ENCODE peak calls at places on chromosomes 4 and X, in seven cellular contexts. R is endothelial cell, Q is left ventricle myocardium inferior, X is HCT116, P is stomach, Y is kidney epithelial cell, M is fibroblast of lung. E is an unnamed sample.

GRCh38 chr4:7753931-7754465 is 185.7 kb downstream of the AFAP1 start:
- DNase-seq in R (no peak), Y (no peak), M (no peak), Q (no peak), X (no peak), P (no peak), E (no peak)

GRCh38 chr4:87209696-87210095 is 10.7 kb downstream of the KLHL8 start:
- DNase-seq in P (peak), M (no peak), Q (peak), R (no peak), Y (no peak), X (no peak), E (peak)

GRCh38 chrX:75061701-75062100 is 94.4 kb downstream of the ABCB7 start:
- DNase-seq in P (no peak), X (no peak), R (no peak), Y (no peak), M (no peak), Q (no peak), E (no peak)

GRCh38 chr4:169033660-169034059 is 23.6 kb upstream of the CBR4 start:
- DNase-seq in P (no peak), Y (no peak), Q (no peak), X (peak), R (no peak), M (no peak), E (no peak)

GRCh38 chr4:86970447-86971354 is 35.9 kb downstream of the AFF1 start:
- DNase-seq in M (no peak), Q (no peak), Y (no peak), X (no peak), R (no peak), P (no peak), E (no peak)

GRCh38 chr4:14862881-14863280 is 139.4 kb upstream of the CPEB2 start:
- DNase-seq in R (no peak), Q (peak), X (no peak), P (peak), Y (no peak), M (no peak), E (no peak)

GRCh38 chrX:143853488-143853887 is 30.4 kb upstream of the UBE2NL start:
- DNase-seq in P (no peak), Y (no peak), M (no peak), X (no peak), Q (no peak), R (no peak), E (no peak)

GRCh38 chr4:141705048-141705746 is 68.8 kb downstream of the IL15 start:
- DNase-seq in R (no peak), Y (no peak), M (no peak), P (no peak), Q (no peak), X (no peak), E (no peak)

GRCh38 chr4:164357957-164358356 is 396.0 kb upstream of the SMIM31 start:
- DNase-seq in P (no peak), Q (no peak), R (no peak), X (no peak), Y (peak), M (peak), E (no peak)

GRCh38 chr4:95304898-95305297 is 243.9 kb downstream of the UNC5C start:
- DNase-seq in R (no peak), X (no peak), M (no peak), Y (peak), Q (no peak), P (no peak), E (no peak)

GRCh38 chr4:63348735-63349673 is 1060.2 kb downstream of the TECRL start:
- DNase-seq in P (no peak), X (no peak), Y (no peak), R (no peak), Q (no peak), M (no peak), E (no peak)

GRCh38 chr4:174467107-174467506 is 55.2 kb downstream of the HPGD start:
- DNase-seq in Y (no peak), R (no peak), M (no peak), Q (no peak), X (no peak), P (no peak), E (no peak)

GRCh38 chrX:30935985-30936384 is 46.9 kb upstream of the TAB3 start:
- DNase-seq in P (peak), X (peak), Q (no peak), Y (no peak), M (peak), R (peak), E (peak)

GRCh38 chrX:84865113-84865512 is 138.6 kb upstream of the APOOL start:
- DNase-seq in R (no peak), Q (no peak), X (no peak), Y (no peak), P (no peak), M (peak), E (no peak)

GRCh38 chrX:97529801-97530200 is 646.1 kb downstream of the RPA4 start:
- DNase-seq in P (no peak), Y (no peak), Q (no peak), R (no peak), M (peak), X (no peak), E (no peak)

GRCh38 chrX:70041993-70042392 is 7.7 kb downstream of the AWAT2 start:
- DNase-seq in P (no peak), M (no peak), Q (no peak), R (no peak), Y (no peak), X (no peak), E (no peak)

GRCh38 chrX:155242300-155242699 is 22.0 kb downstream of the RAB39B start:
- DNase-seq in Q (no peak), M (no peak), X (no peak), P (no peak), Y (no peak), R (no peak), E (peak)

GRCh38 chrX:138921031-138921430 is 209.5 kb upstream of the FGF13 start:
- DNase-seq in Y (no peak), Q (no peak), M (no peak), R (no peak), X (no peak), P (no peak), E (no peak)

GRCh38 chrX:54479471-54480122 is 16.4 kb downstream of the FGD1 start:
- DNase-seq in R (no peak), X (no peak), M (no peak), Q (no peak), Y (no peak), P (no peak), E (no peak)

GRCh38 chr4:82372874-82373815 is 646 bp downstream of the HNRNPD start:
- DNase-seq in X (peak), M (peak), R (peak), P (peak), Q (peak), Y (no peak), E (peak)

GRCh38 chr4:75048208-75048879 is 115.4 kb downstream of the PARM1 start:
- DNase-seq in Q (no peak), R (no peak), M (no peak), Y (no peak), P (no peak), X (no peak), E (no peak)

GRCh38 chrX:48511561-48511960 is 2.8 kb downstream of the PORCN start:
- DNase-seq in M (no peak), Y (no peak), R (peak), X (no peak), Q (no peak), P (no peak), E (no peak)

GRCh38 chr4:175539498-175539897 is 272.6 kb downstream of the GPM6A start:
- DNase-seq in Y (no peak), R (no peak), M (no peak), P (no peak), Q (no peak), X (no peak), E (no peak)

GRCh38 chr4:175542787-175543186 is 269.3 kb downstream of the GPM6A start:
- DNase-seq in X (no peak), Q (no peak), R (no peak), Y (no peak), M (peak), P (no peak), E (no peak)

GRCh38 chr4:175536852-175537453 is 275.1 kb downstream of the GPM6A start:
- DNase-seq in M (peak), X (peak), P (no peak), Q (no peak), R (peak), Y (peak), E (no peak)

GRCh38 chr4:175540151-175540550 is 271.9 kb downstream of the GPM6A start:
- DNase-seq in P (no peak), R (no peak), Q (no peak), Y (no peak), M (no peak), X (peak), E (no peak)

DNA sequence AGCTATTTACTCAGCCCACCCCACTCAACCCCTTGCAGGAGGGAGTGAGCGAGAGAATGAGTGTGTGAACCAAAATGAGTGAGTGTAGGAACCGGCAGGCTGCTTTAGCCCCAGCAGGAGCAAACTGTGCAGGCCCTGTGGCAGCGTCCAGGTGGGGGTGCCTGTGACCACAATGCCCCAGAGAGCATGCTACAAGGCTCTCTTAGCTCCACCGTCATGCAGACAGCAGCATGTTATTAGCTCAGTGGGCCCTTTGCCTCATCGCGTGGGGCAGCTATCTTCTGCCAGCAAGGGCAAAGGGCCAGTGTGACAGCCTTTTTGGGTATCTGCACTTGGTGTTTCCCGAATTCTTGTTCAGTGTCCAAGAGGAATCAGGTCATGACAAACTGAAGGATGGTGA is 271.3 kb downstream of the GPM6A start:
- DNase-seq in P (no peak), R (no peak), Y (no peak), M (no peak), X (no peak), Q (no peak), E (peak)
- TF ChIP-seq CTCF in P (no peak), R (no peak), Y (no peak), M (no peak), X (no peak), Q (no peak), E (no peak)

DNA sequence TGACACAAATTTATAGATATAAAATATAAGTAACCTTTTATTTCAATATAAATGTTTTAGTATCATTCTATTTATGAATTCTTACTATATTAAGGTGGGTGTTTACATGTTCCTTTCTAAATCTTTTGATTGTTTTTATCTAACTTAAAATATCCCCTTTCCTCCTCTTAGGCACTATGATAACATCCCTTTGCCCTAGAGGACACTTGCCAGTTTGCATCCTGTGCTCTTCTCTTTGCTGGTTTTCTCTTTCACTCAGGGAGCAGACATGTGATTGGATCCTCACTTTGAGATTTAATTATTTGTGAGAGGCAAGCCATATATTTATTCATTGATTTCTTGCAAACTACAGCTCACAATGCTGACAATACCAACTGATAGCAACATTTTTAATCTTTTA is 16.2 kb downstream of the LRIT3 start:
- DNase-seq in X (no peak), R (no peak), Q (no peak), M (no peak), P (no peak), Y (no peak), E (no peak)
- TF ChIP-seq CTCF in X (no peak), R (no peak), Q (no peak), M (no peak), P (no peak), Y (no peak), E (no peak)

GRCh38 chr4:38904090-38904666 is 36.6 kb downstream of the FAM114A1 start:
- DNase-seq in X (no peak), R (no peak), Q (no peak), P (peak), M (no peak), Y (no peak), E (no peak)

GRCh38 chr4:38905657-38906398 is 38.2 kb downstream of the FAM114A1 start:
- DNase-seq in Y (no peak), M (no peak), P (no peak), Q (no peak), R (no peak), X (no peak), E (no peak)

GRCh38 chr4:38898245-38898644 is 30.6 kb downstream of the FAM114A1 start:
- DNase-seq in P (no peak), Q (no peak), M (no peak), R (no peak), X (no peak), Y (no peak), E (no peak)

GRCh38 chr4:38902221-38902620 is 34.6 kb downstream of the FAM114A1 start:
- DNase-seq in Q (no peak), X (no peak), Y (no peak), R (no peak), M (no peak), P (no peak), E (no peak)

DNA sequence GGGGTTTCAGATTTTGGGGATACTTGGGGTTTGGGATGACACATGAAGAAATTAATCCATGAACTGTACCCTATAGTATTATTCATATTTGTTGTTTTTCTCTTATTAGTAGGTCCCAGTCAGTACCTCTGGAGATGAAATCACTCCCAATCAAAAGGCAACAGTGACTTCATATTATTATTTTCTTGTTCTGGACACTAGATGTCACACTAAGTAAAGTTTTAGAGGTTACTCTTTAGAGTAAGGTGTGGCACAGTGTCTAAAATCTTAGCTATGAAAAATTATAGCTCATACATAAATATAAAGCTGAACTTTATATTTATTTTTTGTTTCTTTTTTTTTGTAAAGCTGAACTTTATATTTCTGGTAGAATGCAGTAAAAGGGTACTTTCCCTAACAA is 35.1 kb downstream of the FAM114A1 start:
- DNase-seq in P (no peak), Q (no peak), Y (no peak), X (no peak), R (no peak), M (peak), E (no peak)
- TF ChIP-seq CTCF in P (no peak), Q (peak), Y (peak), X (peak), R (peak), M (no peak), E (peak)

GRCh38 chr4:34878961-34879360 is 1365.4 kb downstream of the ARAP2 start:
- DNase-seq in R (no peak), P (no peak), Q (no peak), Y (no peak), M (no peak), X (no peak), E (no peak)
- TF ChIP-seq CTCF in R (no peak), P (no peak), Q (no peak), Y (no peak), M (no peak), X (no peak), E (no peak)

DNA sequence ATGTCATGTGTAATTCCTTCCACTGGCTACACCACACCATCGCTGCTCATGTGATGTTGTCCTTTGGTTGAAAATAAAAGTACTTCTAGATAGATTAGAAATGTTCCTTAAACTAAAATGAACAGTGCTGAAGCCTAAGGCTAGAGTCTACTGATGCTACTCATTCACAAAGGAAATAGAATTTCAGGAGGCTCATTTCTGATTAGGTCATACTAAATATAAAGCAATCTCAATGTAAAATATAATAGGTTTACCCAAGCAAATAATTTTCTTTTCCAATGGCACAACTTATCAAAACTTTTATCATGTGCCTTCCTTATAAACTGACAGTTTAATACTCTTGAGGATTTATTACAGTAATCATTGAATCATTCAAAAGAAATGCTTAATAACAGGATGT is 130.9 kb upstream of the DKK2 start:
- DNase-seq in R (no peak), Y (no peak), X (no peak), P (no peak), Q (no peak), M (no peak), E (no peak)
- TF ChIP-seq CTCF in R (no peak), Y (no peak), X (no peak), P (no peak), Q (no peak), M (peak), E (no peak)

GRCh38 chrX:140697618-140698017 is 11.9 kb upstream of the LINC00632 start:
- DNase-seq in Y (no peak), P (no peak), M (no peak), X (no peak), R (no peak), Q (no peak), E (no peak)
- TF ChIP-seq CTCF in Y (peak), P (no peak), M (peak), X (no peak), R (no peak), Q (no peak), E (peak)

GRCh38 chrX:1053072-1053471 is 159.4 kb downstream of the CRLF2 start:
- DNase-seq in X (no peak), P (no peak), Y (no peak), M (no peak), R (no peak), Q (no peak), E (no peak)

GRCh38 chrX:1051421-1051820 is 161.0 kb downstream of the CRLF2 start:
- DNase-seq in R (no peak), P (no peak), X (no peak), Q (no peak), M (no peak), Y (no peak), E (no peak)

DNA sequence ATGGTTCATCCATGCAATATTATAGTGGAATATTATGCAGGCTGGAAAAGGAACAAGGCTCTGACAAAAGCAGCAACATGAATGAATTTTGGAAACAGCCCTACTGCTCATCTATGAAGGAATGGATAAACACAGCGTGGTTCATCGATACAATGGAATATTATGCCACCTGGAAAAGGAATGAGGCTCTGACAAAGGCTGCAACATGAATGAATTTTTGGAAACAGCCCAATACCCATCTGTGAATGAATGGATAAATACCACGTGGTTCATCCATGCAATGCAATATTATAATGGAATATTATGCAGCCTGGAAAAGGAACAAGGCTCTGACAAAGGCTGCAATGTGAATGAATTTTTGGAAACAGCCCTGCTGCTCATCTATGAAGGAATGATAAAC is 160.4 kb downstream of the CRLF2 start:
- DNase-seq in Q (no peak), Y (no peak), P (no peak), M (no peak), R (no peak), X (no peak), E (no peak)
- TF ChIP-seq CTCF in Q (no peak), Y (no peak), P (no peak), M (no peak), R (no peak), X (no peak), E (no peak)

GRCh38 chrX:24629701-24630100 is 17.4 kb downstream of the PCYT1B start:
- DNase-seq in Q (no peak), P (no peak), Y (no peak), X (no peak), R (no peak), M (no peak), E (no peak)
- TF ChIP-seq CTCF in Q (no peak), P (no peak), Y (no peak), X (no peak), R (no peak), M (no peak), E (no peak)

GRCh38 chr4:43776371-43776770 is 672.2 kb downstream of the KCTD8 start:
- DNase-seq in M (peak), X (no peak), Y (no peak), R (no peak), P (no peak), Q (no peak), E (no peak)

GRCh38 chr4:43781125-43781524 is 667.5 kb downstream of the KCTD8 start:
- DNase-seq in M (no peak), Y (no peak), P (no peak), R (no peak), Q (no peak), X (no peak), E (no peak)

GRCh38 chr4:43782391-43782790 is 666.2 kb downstream of the KCTD8 start:
- DNase-seq in P (no peak), Y (no peak), M (no peak), R (no peak), X (no peak), Q (no peak), E (no peak)

GRCh38 chr4:43778187-43778915 is 670.3 kb downstream of the KCTD8 start:
- DNase-seq in Q (no peak), X (no peak), Y (no peak), R (no peak), M (no peak), P (no peak), E (no peak)
- TF ChIP-seq CTCF in Q (no peak), X (no peak), Y (no peak), R (no peak), M (no peak), P (no peak), E (no peak)

DNA sequence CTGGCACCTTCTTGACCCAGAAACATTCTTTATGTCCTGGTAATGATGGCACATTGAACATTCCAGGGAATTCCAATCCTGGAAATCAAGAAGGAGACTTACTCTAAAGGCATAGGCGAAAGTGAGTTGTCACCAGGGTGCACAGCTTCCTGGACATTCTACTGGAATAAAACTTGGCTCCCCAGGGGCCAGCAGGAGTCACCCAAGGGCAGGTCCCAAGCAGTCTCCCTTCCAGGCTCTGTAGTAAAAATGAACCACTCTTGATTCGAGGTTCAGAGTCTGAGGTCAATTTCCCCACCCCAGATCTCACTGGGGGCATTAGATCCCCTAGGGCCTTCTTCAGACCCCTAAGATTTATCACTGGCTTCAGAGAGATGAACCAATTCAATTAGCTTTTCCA is 338.7 kb upstream of the GATB start:
- DNase-seq in R (no peak), Q (no peak), Y (no peak), P (no peak), X (no peak), M (no peak), E (no peak)
- TF ChIP-seq CTCF in R (no peak), Q (peak), Y (no peak), P (no peak), X (peak), M (no peak), E (no peak)

E was measured in right lobe of liver.